ENCODE peak calls at places on chromosomes 6 and 20, in eight cellular contexts. One of them, this sample, is unnamed.

GRCh38 chr6:30685157-30685976 is 1.1 kb downstream of the PPP1R18 start:
- DNase-seq in SK-N-SH: no peak
- DNase-seq in GM23338: peak; percentile 48
- DNase-seq in HepG2: no peak
- DNase-seq in HCT116: no peak
- DNase-seq in Panc1: no peak
- DNase-seq in GM12878: no peak
- DNase-seq in K562: no peak
- DNase-seq in this sample: no peak

GRCh38 chr20:41072919-41073318 is 44.3 kb downstream of the TOP1 start:
- DNase-seq in SK-N-SH: no peak
- DNase-seq in GM23338: no peak
- DNase-seq in HepG2: no peak
- DNase-seq in HCT116: no peak
- DNase-seq in Panc1: no peak
- DNase-seq in GM12878: no peak
- DNase-seq in K562: no peak
- DNase-seq in this sample: no peak

GRCh38 chr6:44731485-44732095 is 344.1 kb downstream of the CDC5L start:
- DNase-seq in SK-N-SH: no peak
- DNase-seq in GM23338: no peak
- DNase-seq in HepG2: no peak
- DNase-seq in HCT116: no peak
- DNase-seq in Panc1: no peak
- DNase-seq in GM12878: no peak
- DNase-seq in K562: no peak
- DNase-seq in this sample: no peak

GRCh38 chr20:62191781-62192559 is 9.1 kb downstream of the MTG2 start:
- DNase-seq in SK-N-SH: no peak
- DNase-seq in GM23338: no peak
- DNase-seq in HepG2: no peak
- DNase-seq in HCT116: no peak
- DNase-seq in Panc1: no peak
- DNase-seq in GM12878: no peak
- DNase-seq in K562: no peak
- DNase-seq in this sample: no peak

GRCh38 chr6:142419071-142419470 is 117.3 kb downstream of the ADGRG6 start:
- DNase-seq in SK-N-SH: no peak
- DNase-seq in GM23338: no peak
- DNase-seq in HepG2: no peak
- DNase-seq in HCT116: no peak
- DNase-seq in Panc1: no peak
- DNase-seq in GM12878: no peak
- DNase-seq in K562: no peak
- DNase-seq in this sample: no peak

GRCh38 chr20:43534016-43534415 is 24.8 kb upstream of the SGK2 start:
- DNase-seq in SK-N-SH: no peak
- DNase-seq in GM23338: no peak
- DNase-seq in HepG2: no peak
- DNase-seq in HCT116: no peak
- DNase-seq in Panc1: no peak
- DNase-seq in GM12878: no peak
- DNase-seq in K562: no peak
- DNase-seq in this sample: no peak

GRCh38 chr6:161068296-161068695 is 76.7 kb downstream of the MAP3K4 start:
- DNase-seq in SK-N-SH: peak; percentile 22
- DNase-seq in GM23338: no peak
- DNase-seq in HepG2: no peak
- DNase-seq in HCT116: no peak
- DNase-seq in Panc1: no peak
- DNase-seq in GM12878: no peak
- DNase-seq in K562: no peak
- DNase-seq in this sample: no peak

GRCh38 chr20:50110141-50111047 is 2.6 kb downstream of the UBE2V1 start:
- DNase-seq in SK-N-SH: no peak
- DNase-seq in GM23338: no peak
- DNase-seq in HepG2: peak; percentile 45
- DNase-seq in HCT116: no peak
- DNase-seq in Panc1: no peak
- DNase-seq in GM12878: peak; percentile 52
- DNase-seq in K562: no peak
- DNase-seq in this sample: no peak

GRCh38 chr6:12751694-12752304 is 35.2 kb downstream of the PHACTR1 start:
- DNase-seq in SK-N-SH: no peak
- DNase-seq in GM23338: peak; percentile 90
- DNase-seq in HepG2: peak; percentile 35
- DNase-seq in HCT116: no peak
- DNase-seq in Panc1: no peak
- DNase-seq in GM12878: no peak
- DNase-seq in K562: peak; percentile 56
- DNase-seq in this sample: peak; percentile 39

GRCh38 chr6:134795696-134796095 is 154.2 kb downstream of the ALDH8A1 start:
- DNase-seq in SK-N-SH: no peak
- DNase-seq in GM23338: peak; percentile 2
- DNase-seq in HepG2: no peak
- DNase-seq in HCT116: no peak
- DNase-seq in Panc1: no peak
- DNase-seq in GM12878: no peak
- DNase-seq in K562: no peak
- DNase-seq in this sample: no peak

GRCh38 chr6:161204866-161205557 is 68.8 kb downstream of the AGPAT4 start:
- DNase-seq in SK-N-SH: no peak
- DNase-seq in GM23338: no peak
- DNase-seq in HepG2: no peak
- DNase-seq in HCT116: no peak
- DNase-seq in Panc1: no peak
- DNase-seq in GM12878: no peak
- DNase-seq in K562: peak; percentile 79
- DNase-seq in this sample: no peak

GRCh38 chr6:5961836-5962235 is 44.9 kb downstream of the NRN1 start:
- DNase-seq in SK-N-SH: no peak
- DNase-seq in GM23338: no peak
- DNase-seq in HepG2: no peak
- DNase-seq in HCT116: no peak
- DNase-seq in Panc1: no peak
- DNase-seq in GM12878: no peak
- DNase-seq in K562: no peak
- DNase-seq in this sample: no peak

DNA sequence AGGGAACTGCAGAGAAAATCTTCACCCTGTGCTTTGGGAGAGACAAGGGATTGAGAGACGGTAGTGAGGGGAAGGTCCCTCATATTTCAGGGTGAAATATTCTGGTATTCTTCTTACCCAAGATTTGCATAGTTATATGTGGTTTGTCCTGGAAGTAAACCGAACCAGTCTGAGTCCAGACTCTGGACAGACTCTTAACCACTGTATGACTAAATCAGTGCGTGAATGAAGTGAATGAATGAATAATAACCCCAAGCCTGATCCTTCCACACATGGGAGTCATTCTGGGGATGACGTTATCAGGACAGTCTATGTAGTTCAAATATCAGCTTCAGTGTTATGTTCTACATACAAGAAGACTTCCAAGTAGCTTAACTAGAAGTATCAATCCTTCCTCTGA is 690.7 kb downstream of the KIF16B start:
- DNase-seq in SK-N-SH: no peak
- DNase-seq in GM23338: no peak
- DNase-seq in HepG2: no peak
- DNase-seq in HCT116: no peak
- DNase-seq in Panc1: no peak
- DNase-seq in GM12878: no peak
- DNase-seq in K562: no peak
- DNase-seq in this sample: no peak
- TF ChIP-seq REST in SK-N-SH: no peak
- TF ChIP-seq REST in GM23338: no peak
- TF ChIP-seq REST in HepG2: no peak
- TF ChIP-seq REST in HCT116: no peak
- TF ChIP-seq REST in Panc1: no peak
- TF ChIP-seq REST in GM12878: no peak
- TF ChIP-seq REST in K562: no peak
- TF ChIP-seq REST in this sample: no peak

GRCh38 chr6:168996106-168996505 is 257.5 kb downstream of the THBS2 start:
- DNase-seq in SK-N-SH: no peak
- DNase-seq in GM23338: no peak
- DNase-seq in HepG2: no peak
- DNase-seq in HCT116: no peak
- DNase-seq in Panc1: no peak
- DNase-seq in GM12878: no peak
- DNase-seq in K562: no peak
- DNase-seq in this sample: no peak

GRCh38 chr6:168995526-168996100 is 258.0 kb downstream of the THBS2 start:
- DNase-seq in SK-N-SH: no peak
- DNase-seq in GM23338: no peak
- DNase-seq in HepG2: no peak
- DNase-seq in HCT116: no peak
- DNase-seq in Panc1: no peak
- DNase-seq in GM12878: no peak
- DNase-seq in K562: no peak
- DNase-seq in this sample: no peak

GRCh38 chr6:169000022-169000421 is 253.6 kb downstream of the THBS2 start:
- DNase-seq in SK-N-SH: no peak
- DNase-seq in GM23338: peak; percentile 5
- DNase-seq in HepG2: no peak
- DNase-seq in HCT116: no peak
- DNase-seq in Panc1: no peak
- DNase-seq in GM12878: no peak
- DNase-seq in K562: no peak
- DNase-seq in this sample: no peak

GRCh38 chr6:168994966-168995365 is 258.7 kb downstream of the THBS2 start:
- DNase-seq in SK-N-SH: no peak
- DNase-seq in GM23338: no peak
- DNase-seq in HepG2: no peak
- DNase-seq in HCT116: no peak
- DNase-seq in Panc1: no peak
- DNase-seq in GM12878: no peak
- DNase-seq in K562: no peak
- DNase-seq in this sample: no peak

DNA sequence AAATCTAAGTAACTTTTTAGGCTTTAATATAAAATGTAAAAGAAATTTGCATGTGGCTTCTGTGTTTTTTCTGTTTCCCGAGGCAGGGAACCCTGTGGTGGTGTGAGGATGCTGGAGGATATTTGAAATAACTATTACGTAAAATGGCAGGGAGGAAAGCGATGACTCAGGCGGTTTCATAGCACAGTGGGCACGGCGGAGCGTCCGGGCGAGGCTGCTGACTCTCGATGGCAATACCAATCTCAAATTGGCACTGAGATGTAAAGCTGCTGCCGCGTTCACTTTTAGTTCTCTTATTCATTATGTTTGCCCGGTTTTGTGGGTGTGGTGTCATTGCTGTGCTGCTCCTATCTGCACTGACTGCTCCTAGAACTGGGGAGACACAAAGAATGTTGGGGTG is 254.3 kb downstream of the THBS2 start:
- DNase-seq in SK-N-SH: no peak
- DNase-seq in GM23338: no peak
- DNase-seq in HepG2: no peak
- DNase-seq in HCT116: no peak
- DNase-seq in Panc1: no peak
- DNase-seq in GM12878: no peak
- DNase-seq in K562: no peak
- DNase-seq in this sample: no peak
- H3K4me3 ChIP-seq in SK-N-SH: no peak overlapping the region
- H3K4me3 ChIP-seq in GM23338: no peak overlapping the region
- H3K4me3 ChIP-seq in HepG2: no peak overlapping the region
- H3K4me3 ChIP-seq in HCT116: no peak overlapping the region
- H3K4me3 ChIP-seq in Panc1: no peak overlapping the region
- H3K4me3 ChIP-seq in GM12878: no peak overlapping the region
- H3K4me3 ChIP-seq in K562: no peak overlapping the region
- H3K4me3 ChIP-seq in this sample: no peak overlapping the region

GRCh38 chr6:83976871-83977270 is 56.7 kb upstream of the MRAP2 start:
- DNase-seq in SK-N-SH: no peak
- DNase-seq in GM23338: no peak
- DNase-seq in HepG2: no peak
- DNase-seq in HCT116: no peak
- DNase-seq in Panc1: no peak
- DNase-seq in GM12878: no peak
- DNase-seq in K562: peak; percentile 24
- DNase-seq in this sample: no peak

GRCh38 chr6:83978997-83979396 is 54.6 kb upstream of the MRAP2 start:
- DNase-seq in SK-N-SH: no peak
- DNase-seq in GM23338: no peak
- DNase-seq in HepG2: no peak
- DNase-seq in HCT116: no peak
- DNase-seq in Panc1: no peak
- DNase-seq in GM12878: no peak
- DNase-seq in K562: no peak
- DNase-seq in this sample: no peak

GRCh38 chr6:83978324-83978734 is 55.2 kb upstream of the MRAP2 start:
- DNase-seq in SK-N-SH: no peak
- DNase-seq in GM23338: no peak
- DNase-seq in HepG2: no peak
- DNase-seq in HCT116: no peak
- DNase-seq in Panc1: no peak
- DNase-seq in GM12878: no peak
- DNase-seq in K562: no peak
- DNase-seq in this sample: no peak

GRCh38 chr6:83974409-83975050 is 59.0 kb upstream of the MRAP2 start:
- DNase-seq in SK-N-SH: no peak
- DNase-seq in GM23338: no peak
- DNase-seq in HepG2: no peak
- DNase-seq in HCT116: no peak
- DNase-seq in Panc1: no peak
- DNase-seq in GM12878: no peak
- DNase-seq in K562: peak; percentile 77
- DNase-seq in this sample: no peak

DNA sequence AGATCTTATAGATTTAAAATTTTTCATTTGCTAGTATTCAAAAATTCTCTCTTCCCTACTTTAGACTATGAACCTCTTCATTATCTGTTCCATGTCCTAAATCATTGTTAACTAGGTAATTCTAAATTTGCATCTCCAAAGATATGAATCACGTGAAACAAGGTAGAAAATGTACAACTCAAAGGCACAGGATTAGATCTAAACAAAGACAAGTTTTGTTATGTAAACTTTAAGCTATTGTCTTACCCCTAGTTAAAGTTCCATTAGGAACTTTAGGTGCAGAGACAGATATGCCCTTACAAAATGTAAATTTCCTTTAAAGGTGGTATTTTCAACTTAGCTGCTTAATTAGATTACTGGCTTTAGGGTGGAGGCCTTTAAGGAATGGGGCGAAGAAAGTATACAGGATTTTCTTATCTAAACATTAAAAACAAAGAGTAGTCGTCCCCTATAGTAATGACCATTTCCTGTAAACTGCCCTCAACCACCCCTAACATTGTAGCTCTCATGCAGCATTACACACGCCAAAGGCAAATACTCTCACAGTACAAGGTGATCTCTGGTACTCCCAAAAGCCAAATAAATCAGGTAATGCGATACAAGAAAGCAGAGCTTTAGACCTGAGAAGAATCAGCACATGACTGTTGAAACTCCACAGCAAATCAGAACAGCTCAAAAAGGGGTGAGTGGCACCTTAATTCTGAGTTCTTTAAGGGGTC is 57.4 kb upstream of the MRAP2 start:
- DNase-seq in SK-N-SH: no peak
- DNase-seq in GM23338: peak; percentile 47
- DNase-seq in HepG2: no peak
- DNase-seq in HCT116: no peak
- DNase-seq in Panc1: no peak
- DNase-seq in GM12878: no peak
- DNase-seq in K562: no peak
- DNase-seq in this sample: no peak
- TF ChIP-seq POLR2AphosphoS5 in SK-N-SH: no peak
- TF ChIP-seq POLR2AphosphoS5 in GM23338: no peak
- TF ChIP-seq POLR2AphosphoS5 in HepG2: no peak
- TF ChIP-seq POLR2AphosphoS5 in HCT116: no peak
- TF ChIP-seq POLR2AphosphoS5 in Panc1: no peak
- TF ChIP-seq POLR2AphosphoS5 in GM12878: no peak
- TF ChIP-seq POLR2AphosphoS5 in K562: no peak
- TF ChIP-seq POLR2AphosphoS5 in this sample: no peak

GRCh38 chr6:125994659-125995488 is 8.5 kb downstream of the TRMT11 start:
- DNase-seq in SK-N-SH: no peak
- DNase-seq in GM23338: no peak
- DNase-seq in HepG2: no peak
- DNase-seq in HCT116: no peak
- DNase-seq in Panc1: no peak
- DNase-seq in GM12878: no peak
- DNase-seq in K562: no peak
- DNase-seq in this sample: no peak
- TF ChIP-seq REST in SK-N-SH: no peak
- TF ChIP-seq REST in GM23338: no peak
- TF ChIP-seq REST in HepG2: no peak
- TF ChIP-seq REST in HCT116: no peak
- TF ChIP-seq REST in Panc1: no peak
- TF ChIP-seq REST in GM12878: no peak
- TF ChIP-seq REST in K562: no peak
- TF ChIP-seq REST in this sample: no peak